ENCODE peak calls at places on chromosomes 5 and 9, in six cellular contexts. S is psoas muscle, P is mammary epithelial cell, V is GM12878, L is lower lobe of right lung, M is HAP-1. W is an unnamed sample.
A peak's percentile ranks its signal among the peaks of the same experiment; 100 is the strongest.

GRCh38 chr9:121883281-121884056 is 209.6 kb downstream of the TTLL11 start:
- DNase-seq in P (no peak), S (no peak), M (no peak), L (no peak), V (no peak), W (no peak)

GRCh38 chr9:93826905-93827544 is 128.1 kb downstream of the BARX1 start:
- DNase-seq in P (no peak), S (no peak), M (no peak), V (no peak), L (no peak), W (peak; percentile 78)

GRCh38 chr5:53109041-53109435 is 519 bp downstream of the MOCS2 start:
- DNase-seq in V (peak; percentile 13), P (peak; percentile 32), M (peak; percentile 40), L (no peak), S (no peak), W (no peak)

GRCh38 chr5:88732181-88732633 is 150.8 kb downstream of the MEF2C start:
- DNase-seq in P (no peak), M (no peak), L (peak; percentile 45), S (peak; percentile 33), V (peak; percentile 94), W (no peak)

GRCh38 chr9:14212116-14212515 is 101.8 kb downstream of the NFIB start:
- DNase-seq in M (no peak), S (no peak), P (peak; percentile 68), V (no peak), L (no peak), W (no peak)

GRCh38 chr9:73782166-73782565 is 630.5 kb downstream of the ANXA1 start:
- DNase-seq in P (no peak), S (no peak), M (no peak), V (no peak), L (no peak), W (no peak)

GRCh38 chr9:135989722-135990467 is 28.7 kb upstream of the UBAC1 start:
- DNase-seq in S (no peak), L (peak; percentile 62), M (no peak), V (no peak), P (no peak), W (peak; percentile 73)

GRCh38 chr5:112776301-112776856 is 38.7 kb downstream of the APC start:
- DNase-seq in S (no peak), L (no peak), M (no peak), P (peak; percentile 60), V (no peak), W (no peak)

GRCh38 chr9:132411091-132411508 is 1.1 kb downstream of the CFAP77 start:
- DNase-seq in S (no peak), P (peak; percentile 52), V (no peak), L (peak; percentile 60), M (peak; percentile 55), W (peak; percentile 92)

GRCh38 chr5:77180167-77181081 is 30.1 kb upstream of the PDE8B start:
- DNase-seq in S (peak; percentile 53), V (no peak), M (no peak), P (no peak), L (peak; percentile 48), W (peak; percentile 73)

GRCh38 chr9:85202596-85202995 is 533.1 kb downstream of the NTRK2 start:
- DNase-seq in S (no peak), P (peak; percentile 86), V (no peak), M (no peak), L (no peak), W (no peak)

GRCh38 chr5:168826292-168826725 is 247.1 kb upstream of the PANK3 start:
- DNase-seq in V (no peak), S (no peak), M (no peak), P (no peak), L (no peak), W (no peak)

GRCh38 chr5:142792012-142792864 is 22.1 kb downstream of the ARHGAP26 start:
- DNase-seq in S (no peak), V (no peak), P (no peak), L (no peak), M (no peak), W (no peak)

GRCh38 chr5:143922718-143923117 is 110.8 kb downstream of the HMHB1 start:
- DNase-seq in V (no peak), M (no peak), S (peak; percentile 8), L (no peak), P (peak; percentile 50), W (no peak)

GRCh38 chr5:112921031-112921832 is 795 bp downstream of the REEP5 start:
- DNase-seq in M (peak; percentile 47), P (peak; percentile 66), V (no peak), S (peak; percentile 78), L (peak; percentile 76), W (peak; percentile 85)

GRCh38 chr5:102753889-102754498 is 1.1 kb upstream of the PAM start:
- DNase-seq in S (peak; percentile 21), L (no peak), V (no peak), P (no peak), M (no peak), W (peak; percentile 57)

GRCh38 chr5:103847060-103847459 is 284.5 kb upstream of the NUDT12 start:
- DNase-seq in S (no peak), P (peak; percentile 62), M (no peak), V (no peak), L (no peak), W (no peak)

GRCh38 chr9:136483589-136484152 is 831 bp upstream of the SEC16A start:
- DNase-seq in P (peak; percentile 82), S (peak; percentile 93), V (peak; percentile 62), M (peak; percentile 77), L (peak; percentile 95), W (peak; percentile 99)

GRCh38 chr9:111449705-111450104 is 34.5 kb downstream of the ECPAS start:
- DNase-seq in S (no peak), V (no peak), P (no peak), L (no peak), M (no peak), W (no peak)

GRCh38 chr5:180990086-180990888 is 1.6 kb downstream of the BTNL3 start:
- DNase-seq in V (no peak), P (no peak), M (no peak), L (no peak), S (no peak), W (no peak)

GRCh38 chr9:5574998-5575397 is 53.9 kb upstream of the RIC1 start:
- DNase-seq in M (no peak), V (no peak), L (no peak), S (no peak), P (no peak), W (peak; percentile 4)

GRCh38 chr5:179769796-179770195 is 24.0 kb upstream of the LTC4S start:
- DNase-seq in M (no peak), V (no peak), P (no peak), S (no peak), L (no peak), W (no peak)

GRCh38 chr5:179772355-179772754 is 21.4 kb upstream of the LTC4S start:
- DNase-seq in S (no peak), M (no peak), L (no peak), V (no peak), P (no peak), W (no peak)

GRCh38 chr5:179769276-179769675 is 24.5 kb upstream of the LTC4S start:
- DNase-seq in P (no peak), V (no peak), S (no peak), L (no peak), M (no peak), W (peak; percentile 9)

GRCh38 chr5:179773686-179774040 is 20.1 kb upstream of the LTC4S start:
- DNase-seq in L (no peak), S (no peak), P (no peak), V (no peak), M (no peak), W (no peak)

DNA sequence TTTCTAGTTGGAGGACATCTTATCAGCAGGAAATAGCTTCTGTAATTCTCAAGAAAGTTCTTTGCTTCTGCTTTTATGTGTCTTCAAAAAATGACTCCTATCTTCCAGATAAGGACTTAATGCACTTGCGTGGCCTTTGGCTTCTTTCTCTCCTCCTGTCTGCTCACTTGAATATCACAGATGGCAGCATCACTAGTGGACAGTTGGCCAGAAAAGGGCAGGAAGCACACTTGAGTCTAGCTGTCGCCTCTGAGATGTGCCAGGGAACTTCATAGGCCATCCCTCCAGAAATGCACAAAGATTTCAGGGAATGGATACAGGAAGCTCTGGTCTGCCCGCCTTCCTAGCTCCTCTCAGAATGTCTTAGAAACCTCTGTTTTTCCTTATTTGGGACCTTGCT is 22.3 kb upstream of the LTC4S start:
- DNase-seq in V (no peak), P (no peak), L (no peak), M (no peak), S (no peak), W (no peak)
- H3K36me3 ChIP-seq in V (peaks cover 24% of the 10 kb centered on the region), P (peaks cover 21% of the 10 kb centered on the region), L (peaks cover 98% of the 10 kb centered on the region), M (peaks cover 97% of the 10 kb centered on the region), S (peaks cover 99% of the 10 kb centered on the region), W (peaks cover 47% of the 10 kb centered on the region)

DNA sequence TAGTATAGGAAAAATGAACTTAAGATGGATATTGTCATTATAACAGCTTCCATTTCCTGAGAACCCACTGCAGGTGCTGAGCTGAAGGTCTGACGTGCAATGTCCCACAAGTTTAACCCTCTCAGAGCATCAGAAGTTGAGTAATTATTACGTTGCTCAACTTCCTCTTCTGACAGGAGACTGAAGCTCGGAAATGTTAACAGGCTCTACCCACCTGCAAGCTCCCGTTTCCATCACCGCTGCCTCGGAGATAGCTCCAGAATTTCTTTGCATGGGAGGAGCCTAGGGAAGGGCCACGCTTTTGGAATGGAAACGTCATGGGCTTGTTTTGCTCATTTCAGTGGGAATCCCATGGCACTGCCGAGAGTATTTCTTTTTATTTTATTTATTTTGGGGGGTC is 1.0 kb upstream of the NTMT1 start:
- DNase-seq in M (peak; percentile 32), V (no peak), L (no peak), P (peak; percentile 68), S (no peak), W (no peak)
- H3K4me3 ChIP-seq in M (peak overlapping the region; percentile 90), V (peak overlapping the region; percentile 93), L (no peak overlapping the region), P (no peak overlapping the region), S (peak overlapping the region; percentile 76), W (peak overlapping the region; percentile 93)

GRCh38 chr9:120767451-120767850 is 25.8 kb downstream of the FBXW2 start:
- DNase-seq in M (no peak), V (no peak), P (peak; percentile 36), L (no peak), S (no peak), W (no peak)

GRCh38 chr9:120765910-120766309 is 27.3 kb downstream of the FBXW2 start:
- DNase-seq in M (no peak), V (no peak), S (no peak), P (no peak), L (no peak), W (no peak)

GRCh38 chr9:120768247-120768646 is 25.0 kb downstream of the FBXW2 start:
- DNase-seq in S (no peak), P (no peak), V (no peak), L (no peak), M (no peak), W (no peak)

GRCh38 chr9:120770923-120771322 is 22.3 kb downstream of the FBXW2 start:
- DNase-seq in P (no peak), V (no peak), M (no peak), S (no peak), L (no peak), W (no peak)

DNA sequence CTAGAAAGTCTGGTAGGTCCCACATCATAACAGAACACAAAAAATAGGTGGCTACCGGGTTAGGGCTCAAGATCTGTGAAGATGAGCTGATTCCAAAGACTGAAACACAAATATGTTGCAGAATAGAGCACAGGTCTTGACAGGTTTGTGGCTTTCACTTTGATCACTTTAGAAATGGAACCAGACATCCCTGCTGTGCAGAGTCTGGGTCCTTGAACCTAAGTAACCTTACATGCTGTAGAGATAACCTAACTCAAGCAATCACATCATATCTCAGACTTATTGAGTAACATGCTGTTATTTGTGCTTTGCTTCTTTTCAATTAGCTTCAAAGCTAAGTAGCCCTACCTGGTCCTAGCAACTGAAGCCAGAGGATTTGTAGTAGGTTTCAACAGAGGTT is 24.3 kb downstream of the FBXW2 start:
- DNase-seq in P (peak; percentile 11), L (no peak), V (no peak), S (no peak), M (no peak), W (no peak)
- H3K36me3 ChIP-seq in P (peaks cover 23% of the 10 kb centered on the region), L (peaks cover 100% of the 10 kb centered on the region), V (peaks cover 50% of the 10 kb centered on the region), S (peaks cover 99% of the 10 kb centered on the region), M (peaks cover 75% of the 10 kb centered on the region), W (peaks cover 27% of the 10 kb centered on the region)

GRCh38 chr5:113989278-113989912 is 372.5 kb upstream of the KCNN2 start:
- DNase-seq in S (no peak), P (peak; percentile 1), V (no peak), L (no peak), M (peak; percentile 4), W (no peak)
- H3K4me3 ChIP-seq in S (no peak overlapping the region), P (no peak overlapping the region), V (no peak overlapping the region), L (no peak overlapping the region), M (no peak overlapping the region), W (no peak overlapping the region)

W was measured in H7.